ENCODE peak calls at places on chromosomes 7 and 10, in seven cellular contexts. H is breast epithelium, L is RCC 7860, W is Ammon's horn, K is NCI-H82, P is GM12892, O is fibroblast of the conjunctiva. Y is an unnamed sample.

GRCh38 chr7:132750056-132750455 is 173.8 kb upstream of the PLXNA4 start:
- DNase-seq in K (peak), L (no peak), W (peak), H (no peak), O (no peak), P (no peak), Y (no peak)

GRCh38 chr7:101858437-101859385 is 41.3 kb downstream of the CUX1 start:
- DNase-seq in P (no peak), H (no peak), L (peak), W (no peak), O (no peak), K (no peak), Y (no peak)

GRCh38 chr7:78516450-78516849 is 717.9 kb downstream of the PHTF2 start:
- DNase-seq in W (no peak), K (peak), L (no peak), P (no peak), H (no peak), O (no peak), Y (no peak)

GRCh38 chr10:99279626-99280111 is 44.0 kb upstream of the HPSE2 start:
- DNase-seq in L (no peak), W (no peak), O (no peak), P (no peak), K (no peak), H (no peak), Y (no peak)

GRCh38 chr10:132023092-132023811 is 41.5 kb upstream of the BNIP3 start:
- DNase-seq in P (peak), W (peak), H (peak), O (peak), L (peak), K (peak), Y (peak)

GRCh38 chr7:131331806-131332205 is 4.1 kb downstream of the MKLN1 start:
- DNase-seq in W (no peak), H (no peak), O (no peak), K (no peak), L (no peak), P (no peak), Y (no peak)

GRCh38 chr7:93055543-93056107 is 62.2 kb downstream of the SAMD9 start:
- DNase-seq in L (peak), K (peak), H (no peak), O (peak), W (peak), P (no peak), Y (peak)

GRCh38 chr10:121978511-121978910 is 3.5 kb upstream of the NSMCE4A start:
- DNase-seq in L (no peak), H (no peak), W (no peak), K (no peak), O (no peak), P (no peak), Y (no peak)

GRCh38 chr7:43302211-43302711 is 189.8 kb downstream of the HECW1 start:
- DNase-seq in L (peak), O (no peak), K (no peak), P (no peak), W (no peak), H (no peak), Y (no peak)

GRCh38 chr10:77603529-77603927 is 34.1 kb downstream of the KCNMA1 start:
- DNase-seq in H (no peak), O (no peak), P (no peak), W (no peak), L (no peak), K (peak), Y (no peak)

GRCh38 chr7:116317907-116318306 is 107.6 kb downstream of the TES start:
- DNase-seq in O (no peak), P (no peak), W (no peak), K (no peak), L (no peak), H (no peak), Y (no peak)

GRCh38 chr7:155410436-155410835 is 47.5 kb upstream of the EN2 start:
- DNase-seq in O (no peak), P (no peak), L (no peak), W (no peak), K (no peak), H (no peak), Y (no peak)

GRCh38 chr7:1590887-1591286 is 21.1 kb upstream of the PSMG3 start:
- DNase-seq in L (no peak), K (no peak), W (no peak), P (no peak), O (no peak), H (no peak), Y (no peak)

GRCh38 chr7:14604606-14605005 is 297.9 kb downstream of the DGKB start:
- DNase-seq in K (no peak), P (no peak), O (no peak), H (no peak), W (no peak), L (no peak), Y (no peak)

GRCh38 chr7:22726345-22726848 is 603 bp upstream of the IL6 start:
- DNase-seq in K (peak), O (peak), W (peak), H (no peak), L (peak), P (peak), Y (no peak)

GRCh38 chr7:79622781-79623180 is 169.3 kb upstream of the MAGI2 start:
- DNase-seq in P (no peak), K (no peak), O (no peak), H (no peak), L (no peak), W (no peak), Y (no peak)

GRCh38 chr7:41890631-41891265 is 187.9 kb upstream of the INHBA start:
- DNase-seq in O (no peak), K (no peak), W (no peak), H (no peak), P (no peak), L (no peak), Y (no peak)

Y was measured in KG1.